ENCODE peak calls at places on chromosomes 2 and 18, in five cellular contexts. E is heart left ventricle; Y is CD4-positive, alpha-beta memory T cell; V is cardiac muscle cell; X is H7. K is an unnamed sample. For H3K36me3, the result is how much of the 10 kb centered on the place peaks cover.

GRCh38 chr18:46427216-46427995 is 229.6 kb downstream of the LOXHD1 start:
- DNase-seq in E (no peak), Y (no peak), X (peak), V (no peak), K (no peak)

GRCh38 chr2:163401481-163401880 is 334.3 kb downstream of the FIGN start:
- DNase-seq in E (no peak), Y (no peak), V (no peak), X (no peak), K (no peak)

GRCh38 chr18:48100168-48100495 is 169.7 kb upstream of the SMAD2 start:
- DNase-seq in Y (no peak), E (no peak), V (peak), X (no peak), K (no peak)

GRCh38 chr2:149733936-149734685 is 146.5 kb upstream of the MMADHC start:
- DNase-seq in V (peak), X (no peak), Y (no peak), E (no peak), K (peak)

GRCh38 chr2:188813315-188813714 is 160.9 kb upstream of the COL3A1 start:
- DNase-seq in V (no peak), X (no peak), Y (no peak), E (no peak), K (no peak)

GRCh38 chr2:53593891-53594585 is 173.6 kb upstream of the CHAC2 start:
- DNase-seq in E (no peak), X (no peak), V (no peak), Y (no peak), K (no peak)

GRCh38 chr18:2337552-2338141 is 233.7 kb downstream of the METTL4 start:
- DNase-seq in X (peak), V (no peak), Y (peak), E (no peak), K (no peak)

GRCh38 chr2:61536086-61536722 is 2.0 kb downstream of the XPO1 start:
- DNase-seq in Y (no peak), E (no peak), X (no peak), V (peak), K (no peak)

GRCh38 chr2:185782223-185782769 is 43.7 kb downstream of the FSIP2 start:
- DNase-seq in X (no peak), V (no peak), E (no peak), Y (no peak), K (no peak)

GRCh38 chr2:238284802-238285515 is 3.5 kb downstream of the PER2 start:
- DNase-seq in X (no peak), V (no peak), E (no peak), Y (no peak), K (no peak)

GRCh38 chr2:9153589-9153988 is 53.0 kb upstream of the ASAP2 start:
- DNase-seq in Y (no peak), V (no peak), E (no peak), X (no peak), K (no peak)

GRCh38 chr2:46369783-46370182 is 72.6 kb downstream of the EPAS1 start:
- DNase-seq in X (no peak), V (no peak), E (no peak), Y (no peak), K (no peak)

GRCh38 chr2:46371858-46372257 is 74.7 kb downstream of the EPAS1 start:
- DNase-seq in V (no peak), Y (no peak), X (no peak), E (no peak), K (no peak)

GRCh38 chr2:46375566-46376125 is 78.4 kb downstream of the EPAS1 start:
- DNase-seq in Y (no peak), V (no peak), E (no peak), X (no peak), K (no peak)

GRCh38 chr2:46372475-46372874 is 75.3 kb downstream of the EPAS1 start:
- DNase-seq in X (no peak), Y (no peak), V (no peak), E (no peak), K (no peak)

GRCh38 chr2:46373238-46373637 is 76.0 kb downstream of the EPAS1 start:
- DNase-seq in E (no peak), X (no peak), Y (no peak), V (no peak), K (no peak)
- H3K36me3 ChIP-seq in E (half or more), X (under half), Y (under half), V (under half), K (under half)

DNA sequence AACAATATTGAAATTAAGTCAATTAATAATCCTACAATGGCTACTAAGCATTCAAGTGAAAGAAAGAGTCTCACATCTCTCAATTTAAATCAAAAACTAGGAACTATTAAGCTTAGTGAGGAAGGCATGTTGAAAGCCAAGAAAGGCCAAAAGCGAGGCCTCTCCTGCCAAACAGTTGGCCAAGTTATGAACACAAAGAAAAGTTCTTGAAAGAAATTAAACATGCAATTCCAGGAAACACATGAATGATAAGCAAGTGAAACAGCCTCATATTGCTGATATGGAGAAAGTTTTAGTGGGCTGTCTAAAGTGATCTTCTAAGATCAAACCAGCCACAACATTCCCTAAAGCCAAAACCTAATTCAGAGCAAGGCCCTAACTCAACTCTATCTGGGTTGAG is 11.8 kb downstream of the RDH14 start:
- DNase-seq in X (no peak), E (no peak), V (no peak), Y (no peak), K (no peak)
- H3K4me3 ChIP-seq in X (no peak), E (no peak), V (no peak), Y (no peak), K (no peak)

GRCh38 chr18:326846-327245 is 59.0 kb upstream of the THOC1 start:
- DNase-seq in E (no peak), V (peak), Y (no peak), X (no peak), K (no peak)
- H3K36me3 ChIP-seq in E (under half), V (under half), Y (under half), X (under half), K (under half)

GRCh38 chr2:200616656-200617055 is 30.8 kb downstream of the AOX1 start:
- DNase-seq in X (no peak), E (no peak), V (no peak), Y (no peak), K (no peak)
- H3K4me3 ChIP-seq in X (no peak), E (no peak), V (no peak), Y (no peak), K (no peak)

GRCh38 chr2:108449410-108450200 is 599 bp downstream of the GCC2 start:
- DNase-seq in V (peak), X (peak), Y (peak), E (no peak), K (no peak)

GRCh38 chr2:108448678-108449409 is at the start of gene GCC2:
- DNase-seq in X (peak), Y (peak), V (peak), E (peak), K (peak)

GRCh38 chr2:108454440-108454839 is 5.4 kb downstream of the GCC2 start:
- DNase-seq in X (no peak), V (no peak), Y (no peak), E (no peak), K (no peak)

GRCh38 chr2:108455571-108455970 is 6.6 kb downstream of the GCC2 start:
- DNase-seq in Y (no peak), X (no peak), E (no peak), V (no peak), K (no peak)

DNA sequence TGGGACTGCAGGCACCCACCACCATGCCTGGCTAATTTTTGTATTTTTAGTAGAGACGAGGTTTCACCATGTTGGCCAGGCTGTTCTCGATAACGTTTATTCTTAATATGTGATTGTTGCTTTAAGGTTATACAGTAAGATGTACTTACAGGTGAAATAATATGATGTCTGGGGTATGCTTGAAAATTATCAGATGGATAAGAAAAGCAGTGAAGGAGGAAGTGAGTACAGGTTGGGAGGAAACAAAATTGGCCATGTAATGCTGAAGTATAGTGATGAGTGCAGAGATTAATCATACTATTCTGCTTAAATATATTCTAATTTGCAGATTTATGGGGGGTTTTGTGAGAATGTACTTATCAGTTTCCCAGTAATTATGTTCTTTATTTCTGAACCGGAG is 3.0 kb downstream of the GCC2 start:
- DNase-seq in E (no peak), Y (no peak), V (no peak), X (no peak), K (no peak)
- H3K36me3 ChIP-seq in E (half or more), Y (half or more), V (under half), X (under half), K (half or more)